ENCODE peak calls at places on chromosome 18, in four cellular contexts. N is astrocyte of the spinal cord, P is AG08396, Y is B cell. Z is an unnamed sample.

GRCh38 chr18:42644729-42645131 is 470.8 kb downstream of the RIT2 start:
- DNase-seq in N (peak), P (no peak), Y (no peak), Z (no peak)

GRCh38 chr18:51132256-51132935 is 65.1 kb downstream of the MEX3C start:
- DNase-seq in N (no peak), P (no peak), Y (no peak), Z (no peak)

GRCh38 chr18:9184998-9185613 is 48.5 kb downstream of the ANKRD12 start:
- DNase-seq in N (peak), P (no peak), Y (no peak), Z (no peak)

GRCh38 chr18:11009869-11010268 is 139.5 kb downstream of the PIEZO2 start:
- DNase-seq in N (no peak), P (no peak), Y (no peak), Z (no peak)

GRCh38 chr18:44637210-44638051 is 43.3 kb upstream of the SETBP1 start:
- DNase-seq in N (peak), P (no peak), Y (no peak), Z (no peak)

GRCh38 chr18:46859855-46860254 is 57.5 kb downstream of the PIAS2 start:
- DNase-seq in N (peak), P (no peak), Y (no peak), Z (no peak)

GRCh38 chr18:77091366-77091765 is 41.2 kb downstream of the MBP start:
- DNase-seq in N (no peak), P (no peak), Y (no peak), Z (no peak)

GRCh38 chr18:35059280-35059927 is 18.2 kb downstream of the MAPRE2 start:
- DNase-seq in N (no peak), P (no peak), Y (no peak), Z (no peak)

GRCh38 chr18:43277164-43277600 is at the start of gene SYT4:
- DNase-seq in N (peak), P (peak), Y (no peak), Z (peak)

GRCh38 chr18:80194874-80195570 is 52.3 kb downstream of the PARD6G start:
- DNase-seq in N (no peak), P (no peak), Y (no peak), Z (no peak)

GRCh38 chr18:13425357-13426095 is 207.0 kb downstream of the LDLRAD4 start:
- DNase-seq in N (no peak), P (no peak), Y (no peak), Z (no peak)

Z was measured in NCI-H82.